ENCODE peak calls at places on chromosome 22, in five cellular contexts. Q is pancreas; W is upper lobe of right lung; S is HCT116; X is CD4-positive, alpha-beta T cell. N is an unnamed sample. For H3K27me3, the result is how much of the 10 kb centered on the place peaks cover.

GRCh38 chr22:30198152-30198845 is 48.3 kb downstream of the LIF start:
- ATAC-seq in S (no peak), Q (no peak), W (no peak), X (no peak), N (no peak)

GRCh38 chr22:50595189-50595588 is 5.4 kb upstream of the MAPK8IP2 start:
- ATAC-seq in X (no peak), Q (no peak), S (no peak), W (no peak), N (no peak)

GRCh38 chr22:45918455-45919370 is 58.2 kb downstream of the WNT7B start:
- ATAC-seq in Q (peak), W (peak), S (peak), X (no peak), N (no peak)

GRCh38 chr22:17430298-17430900 is 61.1 kb downstream of the CECR2 start:
- ATAC-seq in X (no peak), S (no peak), W (peak), Q (peak), N (peak)

GRCh38 chr22:42967933-42968332 is 47.0 kb downstream of the PACSIN2 start:
- ATAC-seq in X (no peak), Q (peak), W (peak), S (no peak), N (no peak)

GRCh38 chr22:29344137-29344536 is 28.6 kb upstream of the RASL10A start:
- ATAC-seq in Q (peak), S (peak), X (no peak), W (peak), N (peak)

GRCh38 chr22:41831383-41831782 is 1.5 kb upstream of the SREBF2 start:
- ATAC-seq in Q (no peak), W (no peak), S (no peak), X (no peak), N (no peak)

GRCh38 chr22:30325065-30325720 is 1.5 kb downstream of the TBC1D10A start:
- ATAC-seq in X (no peak), S (no peak), Q (no peak), W (peak), N (peak)

GRCh38 chr22:17966403-17966717 is 58.0 kb downstream of the MICAL3 start:
- ATAC-seq in S (no peak), X (no peak), W (no peak), Q (no peak), N (no peak)

GRCh38 chr22:28345304-28345703 is 334.3 kb downstream of the TTC28 start:
- ATAC-seq in Q (no peak), W (no peak), S (no peak), X (no peak), N (no peak)

GRCh38 chr22:28711820-28712777 is 29.5 kb downstream of the CHEK2 start:
- ATAC-seq in Q (peak), S (no peak), W (peak), X (no peak), N (peak)

GRCh38 chr22:42150727-42151590 is 20.3 kb upstream of the CYP2D6 start:
- ATAC-seq in X (no peak), Q (peak), S (no peak), W (peak), N (no peak)

GRCh38 chr22:37631448-37632173 is 7.9 kb upstream of the SH3BP1 start:
- ATAC-seq in W (no peak), X (no peak), Q (no peak), S (no peak), N (no peak)

GRCh38 chr22:46538816-46539163 is 1.4 kb upstream of the CELSR1 start:
- ATAC-seq in S (no peak), W (peak), Q (no peak), X (no peak), N (no peak)

GRCh38 chr22:30422481-30423295 is 2.9 kb upstream of the MTFP1 start:
- ATAC-seq in Q (peak), W (peak), X (no peak), S (peak), N (peak)

GRCh38 chr22:28600546-28601143 is 79.0 kb downstream of the TTC28 start:
- ATAC-seq in S (peak), Q (peak), X (no peak), W (peak), N (no peak)

GRCh38 chr22:24159650-24160049 is 21.6 kb upstream of the SUSD2 start:
- ATAC-seq in S (no peak), W (no peak), X (no peak), Q (no peak), N (no peak)

GRCh38 chr22:30371981-30372380 is 15.2 kb downstream of the CCDC157 start:
- ATAC-seq in W (no peak), Q (no peak), S (no peak), X (no peak), N (no peak)

GRCh38 chr22:38246692-38247091 is 26.1 kb downstream of the TMEM184B start:
- ATAC-seq in Q (peak), X (no peak), S (no peak), W (no peak), N (peak)

GRCh38 chr22:43007519-43008102 is 7.3 kb downstream of the PACSIN2 start:
- ATAC-seq in X (no peak), Q (peak), S (peak), W (peak), N (no peak)

GRCh38 chr22:45958971-45959370 is 18.0 kb downstream of the WNT7B start:
- ATAC-seq in X (no peak), Q (no peak), W (no peak), S (no peak), N (no peak)

GRCh38 chr22:49257551-49257951 is 570.1 kb downstream of the BRD1 start:
- ATAC-seq in Q (no peak), X (no peak), S (no peak), W (no peak), N (no peak)

GRCh38 chr22:49255741-49256318 is 571.8 kb downstream of the BRD1 start:
- ATAC-seq in X (no peak), W (no peak), S (no peak), Q (no peak), N (no peak)

GRCh38 chr22:49251371-49251770 is 576.3 kb downstream of the BRD1 start:
- ATAC-seq in W (no peak), Q (no peak), X (no peak), S (no peak), N (no peak)

GRCh38 chr22:49255154-49255553 is 572.5 kb downstream of the BRD1 start:
- ATAC-seq in X (no peak), S (no peak), W (no peak), Q (no peak), N (no peak)

DNA sequence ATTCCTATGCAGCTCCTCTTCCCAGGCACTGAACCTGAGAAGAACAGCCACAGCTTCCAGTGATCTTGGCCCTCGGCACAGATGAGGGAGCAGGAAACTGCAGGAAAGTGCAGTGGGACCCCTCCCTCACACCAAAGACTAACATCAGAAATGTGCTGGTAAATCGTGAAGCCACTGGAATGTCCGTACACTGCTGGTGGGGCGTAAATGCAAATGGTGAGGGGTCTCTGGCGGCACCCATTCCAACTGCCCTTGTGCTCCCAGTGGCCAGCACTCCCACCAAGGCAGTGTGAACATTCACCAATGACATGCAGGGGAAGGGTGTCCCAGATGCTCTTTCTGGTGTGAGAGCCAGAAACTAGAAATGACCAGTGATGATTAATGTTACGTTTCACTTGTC is 574.0 kb downstream of the BRD1 start:
- ATAC-seq in X (no peak), Q (no peak), S (no peak), W (no peak), N (no peak)
- TF ChIP-seq CTCF in X (no peak), Q (no peak), S (no peak), W (no peak), N (no peak)

GRCh38 chr22:22558071-22558971 is 744 bp downstream of the PRAME start:
- ATAC-seq in X (no peak), Q (no peak), S (peak), W (no peak), N (no peak)

GRCh38 chr22:22555596-22555995 is 3.5 kb downstream of the PRAME start:
- ATAC-seq in X (no peak), W (no peak), Q (no peak), S (no peak), N (no peak)

GRCh38 chr22:22554324-22555284 is 4.5 kb downstream of the PRAME start:
- ATAC-seq in Q (no peak), W (peak), X (no peak), S (no peak), N (no peak)

GRCh38 chr22:22556995-22557925 is 1.8 kb downstream of the PRAME start:
- ATAC-seq in X (no peak), W (no peak), Q (no peak), S (no peak), N (no peak)

DNA sequence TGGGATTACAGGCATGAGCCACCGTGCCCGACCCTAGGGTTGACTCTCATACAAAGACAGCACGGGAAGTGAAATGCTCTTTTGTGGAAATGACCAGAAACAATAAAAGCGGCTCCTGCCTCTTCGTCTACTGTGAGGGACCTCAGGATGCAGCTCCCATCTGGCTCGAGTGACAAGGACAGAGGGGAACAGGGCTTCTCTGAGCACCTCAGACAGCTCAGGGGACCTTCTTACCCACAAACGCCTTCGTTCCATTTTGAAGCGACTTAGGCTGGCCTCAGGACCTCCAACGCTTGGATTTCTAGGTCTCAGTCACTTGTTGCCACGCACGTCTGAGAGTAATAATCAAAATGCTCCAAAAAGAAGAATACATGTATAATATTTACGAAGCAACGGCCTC is 2.5 kb downstream of the PRAME start:
- ATAC-seq in X (no peak), W (no peak), S (no peak), Q (no peak), N (no peak)
- H3K27me3 ChIP-seq in X (under half), W (under half), S (under half), Q (under half), N (under half)

DNA sequence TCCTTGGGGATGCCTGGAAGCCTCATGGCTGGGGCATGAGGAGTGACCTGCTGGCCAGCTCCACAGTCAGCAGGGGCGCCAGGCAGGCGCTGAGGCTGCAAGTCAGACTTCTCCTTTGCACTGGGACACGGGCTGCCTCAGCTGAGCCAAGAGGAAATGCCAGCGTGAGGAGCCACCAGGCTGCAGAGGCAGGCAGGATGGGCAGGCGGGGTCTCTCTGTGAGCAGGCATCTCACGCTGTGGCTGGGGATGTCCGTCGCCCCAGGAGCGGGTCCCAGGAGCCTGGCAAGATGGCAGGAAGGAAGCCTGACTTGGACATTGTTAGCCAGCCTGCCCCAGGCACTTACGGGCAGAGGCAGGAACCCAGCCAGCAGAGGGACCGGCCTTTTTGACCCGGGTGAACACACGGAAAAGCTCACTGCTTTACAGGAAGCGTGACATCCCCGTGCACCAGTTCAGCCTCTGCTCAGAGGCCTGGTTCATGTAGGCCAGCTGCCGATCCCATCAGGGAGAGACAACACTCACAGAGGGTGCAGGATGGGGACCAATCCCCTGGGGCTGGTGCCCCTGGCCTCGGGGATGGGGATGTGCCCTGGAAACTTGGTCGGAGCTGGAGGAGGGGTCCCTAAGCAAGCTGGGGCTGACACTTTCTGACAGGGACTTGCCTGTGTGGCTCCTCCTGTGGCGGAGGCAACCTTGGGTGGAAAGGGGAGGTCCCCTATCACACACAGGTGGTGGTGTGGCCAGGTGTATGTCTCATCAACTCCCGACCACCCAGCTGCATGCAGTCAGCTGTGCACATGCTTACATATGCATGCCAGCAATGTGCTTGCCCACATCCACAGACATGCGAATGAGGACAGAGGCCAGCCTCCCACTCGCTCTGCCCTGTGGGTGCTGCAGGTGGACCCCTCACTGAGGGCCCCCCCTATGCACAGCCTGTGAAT is 10.0 kb downstream of the GNB1L start:
- ATAC-seq in W (peak), S (no peak), Q (peak), X (peak), N (peak)
- TF ChIP-seq CTCF in W (no peak), S (no peak), Q (no peak), X (no peak), N (no peak)

DNA sequence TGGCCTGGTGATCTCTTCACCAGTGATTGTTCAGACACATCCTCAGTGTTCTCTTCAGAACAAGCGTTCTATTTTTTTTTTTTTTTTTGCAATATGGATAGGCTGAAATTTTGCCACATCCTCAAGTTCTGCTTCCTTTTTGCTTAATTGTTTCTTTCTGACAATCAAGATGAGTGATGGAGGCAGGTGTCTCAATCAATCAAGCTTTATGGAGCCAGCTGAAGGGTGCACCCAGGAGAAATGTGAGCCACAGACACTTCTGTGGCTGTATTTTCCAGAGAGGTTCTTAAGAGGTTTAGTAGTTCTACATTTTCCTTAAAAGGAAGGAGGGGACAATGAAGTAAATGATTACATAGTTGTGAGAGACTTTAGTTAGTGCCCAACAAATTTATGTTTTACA is 43.9 kb upstream of the ASPHD2 start:
- ATAC-seq in S (no peak), X (no peak), W (no peak), Q (no peak), N (no peak)
- H3K27me3 ChIP-seq in S (under half), X (under half), W (under half), Q (under half), N (half or more)

GRCh38 chr22:44624689-44625420 is 77.1 kb upstream of the PRR5 start:
- ATAC-seq in X (no peak), S (no peak), W (no peak), Q (no peak), N (no peak)

GRCh38 chr22:44622685-44623084 is 79.3 kb upstream of the PRR5 start:
- ATAC-seq in Q (no peak), X (no peak), S (no peak), W (no peak), N (no peak)

GRCh38 chr22:44622147-44622427 is 79.9 kb upstream of the PRR5 start:
- ATAC-seq in S (no peak), Q (no peak), X (no peak), W (no peak), N (no peak)

GRCh38 chr22:44625421-44625760 is 76.6 kb upstream of the PRR5 start:
- ATAC-seq in Q (no peak), S (no peak), X (no peak), W (no peak), N (no peak)

GRCh38 chr22:44623771-44624510 is 78.1 kb upstream of the PRR5 start:
- ATAC-seq in W (no peak), Q (peak), X (no peak), S (peak), N (no peak)
- TF ChIP-seq CTCF in W (peak), Q (no peak), X (no peak), S (peak), N (peak)

GRCh38 chr22:22086501-22087158 is 104.0 kb upstream of the TOP3B start:
- ATAC-seq in S (no peak), X (no peak), W (peak), Q (no peak), N (no peak)

GRCh38 chr22:22089459-22090308 is 107.1 kb upstream of the TOP3B start:
- ATAC-seq in Q (no peak), W (no peak), X (no peak), S (no peak), N (no peak)

GRCh38 chr22:22088658-22089458 is 106.3 kb upstream of the TOP3B start:
- ATAC-seq in S (no peak), W (no peak), X (no peak), Q (no peak), N (no peak)

GRCh38 chr22:22085702-22086500 is 103.3 kb upstream of the TOP3B start:
- ATAC-seq in Q (no peak), X (no peak), S (peak), W (peak), N (no peak)

DNA sequence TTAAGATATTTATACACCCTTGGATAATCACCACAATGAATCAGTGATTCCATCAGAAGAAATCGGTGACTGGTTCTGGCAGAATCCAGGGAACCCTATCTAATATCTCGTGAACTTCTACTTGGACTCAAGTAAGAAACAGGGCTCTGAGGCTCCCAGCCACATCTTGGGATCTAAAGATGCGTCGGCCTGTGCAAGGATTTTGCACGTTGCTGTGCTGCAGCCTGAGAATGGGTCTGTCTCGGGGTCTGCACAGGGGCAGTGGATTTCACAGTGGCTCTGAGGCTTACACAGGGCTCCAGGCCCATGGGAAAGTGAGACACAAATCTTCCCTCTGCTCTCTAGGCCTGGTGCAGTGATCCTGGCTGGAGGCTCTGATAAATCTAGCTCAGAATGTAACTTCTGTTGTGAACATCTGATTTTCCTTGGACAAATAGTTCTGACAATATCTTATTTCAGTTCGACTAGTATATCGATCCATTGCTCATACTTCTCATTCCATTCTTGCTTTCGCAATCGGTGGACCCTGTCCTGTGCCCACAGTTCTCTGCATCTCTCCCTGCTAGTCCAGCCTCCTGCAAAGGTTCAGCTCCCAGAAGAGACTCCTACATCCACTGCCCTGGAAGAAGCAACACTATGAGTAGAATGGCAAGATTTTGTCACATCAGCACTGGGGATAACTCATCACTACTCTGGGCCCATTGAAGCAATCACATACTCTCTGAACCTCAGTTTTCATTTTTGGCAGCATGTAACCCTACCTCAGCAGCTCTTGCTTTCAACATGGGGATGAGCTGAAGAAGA is 105.5 kb upstream of the TOP3B start:
- ATAC-seq in W (no peak), Q (no peak), S (no peak), X (no peak), N (no peak)
- H3K27me3 ChIP-seq in W (under half), Q (under half), S (under half), X (under half), N (half or more)

GRCh38 chr22:40441761-40442364 is 71.5 kb downstream of the SGSM3 start:
- ATAC-seq in S (no peak), X (no peak), Q (no peak), W (no peak), N (no peak)

GRCh38 chr22:40449676-40450035 is 79.3 kb downstream of the SGSM3 start:
- ATAC-seq in X (no peak), W (no peak), S (no peak), Q (peak), N (no peak)

GRCh38 chr22:40444483-40444787 is 74.0 kb downstream of the SGSM3 start:
- ATAC-seq in Q (no peak), S (no peak), X (no peak), W (no peak), N (no peak)

GRCh38 chr22:40446203-40446602 is 75.8 kb downstream of the SGSM3 start:
- ATAC-seq in W (peak), X (no peak), Q (no peak), S (no peak), N (no peak)

DNA sequence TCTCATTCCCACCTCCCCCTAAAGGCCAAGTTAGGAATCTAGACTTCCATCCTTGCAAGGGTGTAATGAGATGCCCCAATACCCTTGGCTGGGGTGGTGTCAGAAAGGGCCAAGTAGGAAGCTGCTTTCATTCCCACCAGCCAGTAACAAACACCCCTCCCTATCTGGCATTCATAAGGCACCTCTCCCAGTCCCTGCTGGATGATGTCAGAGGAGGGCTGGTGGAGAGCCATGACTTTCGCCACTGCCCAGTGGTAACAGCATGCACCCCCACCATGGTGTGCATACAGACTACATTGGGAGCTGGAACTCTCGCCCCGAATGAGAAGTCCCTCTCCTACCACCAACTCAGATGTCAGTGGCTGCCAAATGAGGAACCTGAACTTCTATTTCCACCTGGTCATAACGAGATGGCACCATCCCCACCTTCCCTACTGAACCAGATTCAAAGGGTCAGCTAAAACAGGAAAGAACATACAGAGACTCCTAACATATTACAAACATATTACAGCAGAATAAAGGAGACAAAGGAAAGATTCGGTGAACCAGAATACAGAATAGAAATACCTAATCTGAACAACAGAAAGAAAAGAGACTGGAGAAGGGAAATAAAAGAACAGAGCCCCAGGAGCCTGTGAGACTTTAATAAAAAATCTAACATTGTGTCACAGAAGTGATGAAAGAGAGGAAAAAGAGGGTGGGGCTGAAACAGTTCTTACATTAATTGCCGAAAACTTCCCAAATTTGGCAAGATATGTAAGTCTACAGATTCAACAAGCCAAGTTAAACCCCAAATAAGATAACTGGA is 73.5 kb downstream of the SGSM3 start:
- ATAC-seq in W (peak), S (no peak), Q (peak), X (no peak), N (peak)
- TF ChIP-seq CTCF in W (no peak), S (no peak), Q (no peak), X (no peak), N (no peak)